ENCODE peak calls at places on chromosomes 16 and 17, in eight cellular contexts. One of them, this sample, is unnamed. For H3K4me1 and H3K27me3, the result is how much of the 10 kb centered on the place peaks cover.

GRCh38 chr16:81447383-81448101 is 2.9 kb downstream of the CMIP start:
- DNase-seq in adrenal gland: no peak
- DNase-seq in right lobe of liver: peak
- DNase-seq in ovary: no peak
- DNase-seq in spleen: no peak
- DNase-seq in IMR-90: no peak
- DNase-seq in upper lobe of left lung: peak
- DNase-seq in breast epithelium: peak
- DNase-seq in this sample: no peak

GRCh38 chr17:77345260-77345910 is 204.6 kb downstream of the SEC14L1 start:
- DNase-seq in adrenal gland: peak
- DNase-seq in right lobe of liver: peak
- DNase-seq in ovary: no peak
- DNase-seq in spleen: no peak
- DNase-seq in IMR-90: no peak
- DNase-seq in upper lobe of left lung: peak
- DNase-seq in breast epithelium: no peak
- DNase-seq in this sample: no peak

GRCh38 chr16:86455609-86456008 is 54.7 kb upstream of the FOXF1 start:
- DNase-seq in adrenal gland: no peak
- DNase-seq in right lobe of liver: no peak
- DNase-seq in ovary: no peak
- DNase-seq in spleen: no peak
- DNase-seq in IMR-90: no peak
- DNase-seq in upper lobe of left lung: no peak
- DNase-seq in breast epithelium: no peak
- DNase-seq in this sample: no peak

GRCh38 chr16:16161319-16161718 is 62.0 kb downstream of the ABCC6 start:
- DNase-seq in adrenal gland: no peak
- DNase-seq in right lobe of liver: no peak
- DNase-seq in ovary: no peak
- DNase-seq in spleen: no peak
- DNase-seq in IMR-90: no peak
- DNase-seq in upper lobe of left lung: no peak
- DNase-seq in breast epithelium: no peak
- DNase-seq in this sample: no peak

GRCh38 chr16:5582529-5582928 is 484.9 kb upstream of the EEF2KMT start:
- DNase-seq in adrenal gland: no peak
- DNase-seq in right lobe of liver: no peak
- DNase-seq in ovary: no peak
- DNase-seq in spleen: no peak
- DNase-seq in IMR-90: no peak
- DNase-seq in upper lobe of left lung: no peak
- DNase-seq in breast epithelium: no peak
- DNase-seq in this sample: no peak

GRCh38 chr16:73113326-73113720 is 65.4 kb upstream of the ZFHX3 start:
- DNase-seq in adrenal gland: no peak
- DNase-seq in right lobe of liver: no peak
- DNase-seq in ovary: no peak
- DNase-seq in spleen: no peak
- DNase-seq in IMR-90: peak
- DNase-seq in upper lobe of left lung: no peak
- DNase-seq in breast epithelium: no peak
- DNase-seq in this sample: no peak

GRCh38 chr17:17313350-17313991 is 10.3 kb downstream of the NT5M start:
- DNase-seq in adrenal gland: peak
- DNase-seq in right lobe of liver: peak
- DNase-seq in ovary: no peak
- DNase-seq in spleen: peak
- DNase-seq in IMR-90: no peak
- DNase-seq in upper lobe of left lung: peak
- DNase-seq in breast epithelium: peak
- DNase-seq in this sample: no peak

GRCh38 chr16:54431041-54431996 is 144.7 kb upstream of the IRX3 start:
- DNase-seq in adrenal gland: no peak
- DNase-seq in right lobe of liver: no peak
- DNase-seq in ovary: no peak
- DNase-seq in spleen: no peak
- DNase-seq in IMR-90: no peak
- DNase-seq in upper lobe of left lung: no peak
- DNase-seq in breast epithelium: no peak
- DNase-seq in this sample: no peak

GRCh38 chr16:67538666-67539101 is 10.1 kb downstream of the RIPOR1 start:
- DNase-seq in adrenal gland: peak
- DNase-seq in right lobe of liver: no peak
- DNase-seq in ovary: peak
- DNase-seq in spleen: no peak
- DNase-seq in IMR-90: peak
- DNase-seq in upper lobe of left lung: no peak
- DNase-seq in breast epithelium: no peak
- DNase-seq in this sample: no peak

GRCh38 chr16:51237207-51237606 is 86.1 kb upstream of the SALL1 start:
- DNase-seq in adrenal gland: no peak
- DNase-seq in right lobe of liver: no peak
- DNase-seq in ovary: no peak
- DNase-seq in spleen: no peak
- DNase-seq in IMR-90: no peak
- DNase-seq in upper lobe of left lung: no peak
- DNase-seq in breast epithelium: no peak
- DNase-seq in this sample: no peak

GRCh38 chr17:35486920-35487727 is 38.6 kb upstream of the SLFN13 start:
- DNase-seq in adrenal gland: peak
- DNase-seq in right lobe of liver: no peak
- DNase-seq in ovary: peak
- DNase-seq in spleen: peak
- DNase-seq in IMR-90: peak
- DNase-seq in upper lobe of left lung: peak
- DNase-seq in breast epithelium: peak
- DNase-seq in this sample: no peak

GRCh38 chr16:85648782-85649181 is 35.7 kb downstream of the GSE1 start:
- DNase-seq in adrenal gland: no peak
- DNase-seq in right lobe of liver: no peak
- DNase-seq in ovary: no peak
- DNase-seq in spleen: no peak
- DNase-seq in IMR-90: peak
- DNase-seq in upper lobe of left lung: no peak
- DNase-seq in breast epithelium: no peak
- DNase-seq in this sample: no peak

GRCh38 chr16:66899945-66900688 is 18.6 kb downstream of the CDH16 start:
- DNase-seq in adrenal gland: peak
- DNase-seq in right lobe of liver: no peak
- DNase-seq in ovary: peak
- DNase-seq in spleen: no peak
- DNase-seq in IMR-90: peak
- DNase-seq in upper lobe of left lung: peak
- DNase-seq in breast epithelium: peak
- DNase-seq in this sample: peak

GRCh38 chr17:17845046-17845775 is 8.4 kb upstream of the SREBF1 start:
- DNase-seq in adrenal gland: no peak
- DNase-seq in right lobe of liver: no peak
- DNase-seq in ovary: no peak
- DNase-seq in spleen: no peak
- DNase-seq in IMR-90: no peak
- DNase-seq in upper lobe of left lung: peak
- DNase-seq in breast epithelium: no peak
- DNase-seq in this sample: no peak

GRCh38 chr17:28534740-28535375 is 17.6 kb downstream of the UNC119 start:
- DNase-seq in adrenal gland: no peak
- DNase-seq in right lobe of liver: no peak
- DNase-seq in ovary: no peak
- DNase-seq in spleen: no peak
- DNase-seq in IMR-90: no peak
- DNase-seq in upper lobe of left lung: no peak
- DNase-seq in breast epithelium: no peak
- DNase-seq in this sample: no peak

GRCh38 chr17:7120123-7120522 is 5.5 kb upstream of the ASGR2 start:
- DNase-seq in adrenal gland: no peak
- DNase-seq in right lobe of liver: no peak
- DNase-seq in ovary: no peak
- DNase-seq in spleen: no peak
- DNase-seq in IMR-90: no peak
- DNase-seq in upper lobe of left lung: no peak
- DNase-seq in breast epithelium: no peak
- DNase-seq in this sample: no peak

GRCh38 chr17:19016881-19017280 is 12.3 kb upstream of the FAM83G start:
- DNase-seq in adrenal gland: no peak
- DNase-seq in right lobe of liver: no peak
- DNase-seq in ovary: no peak
- DNase-seq in spleen: peak
- DNase-seq in IMR-90: no peak
- DNase-seq in upper lobe of left lung: no peak
- DNase-seq in breast epithelium: no peak
- DNase-seq in this sample: no peak

GRCh38 chr16:85587763-85588474 is 25.2 kb upstream of the GSE1 start:
- DNase-seq in adrenal gland: no peak
- DNase-seq in right lobe of liver: no peak
- DNase-seq in ovary: no peak
- DNase-seq in spleen: no peak
- DNase-seq in IMR-90: no peak
- DNase-seq in upper lobe of left lung: no peak
- DNase-seq in breast epithelium: no peak
- DNase-seq in this sample: no peak

GRCh38 chr17:81488276-81488860 is 24.2 kb downstream of the ACTG1 start:
- DNase-seq in adrenal gland: no peak
- DNase-seq in right lobe of liver: no peak
- DNase-seq in ovary: peak
- DNase-seq in spleen: peak
- DNase-seq in IMR-90: no peak
- DNase-seq in upper lobe of left lung: no peak
- DNase-seq in breast epithelium: no peak
- DNase-seq in this sample: no peak

GRCh38 chr17:32483451-32484019 is 3.3 kb upstream of the CDK5R1 start:
- DNase-seq in adrenal gland: peak
- DNase-seq in right lobe of liver: peak
- DNase-seq in ovary: peak
- DNase-seq in spleen: peak
- DNase-seq in IMR-90: peak
- DNase-seq in upper lobe of left lung: no peak
- DNase-seq in breast epithelium: peak
- DNase-seq in this sample: no peak

GRCh38 chr16:77971306-77972131 is 50.8 kb upstream of the CLEC3A start:
- DNase-seq in adrenal gland: peak
- DNase-seq in right lobe of liver: peak
- DNase-seq in ovary: peak
- DNase-seq in spleen: peak
- DNase-seq in IMR-90: peak
- DNase-seq in upper lobe of left lung: peak
- DNase-seq in breast epithelium: peak
- DNase-seq in this sample: peak

GRCh38 chr17:17205368-17206148 is 575 bp downstream of the PLD6 start:
- DNase-seq in adrenal gland: peak
- DNase-seq in right lobe of liver: peak
- DNase-seq in ovary: peak
- DNase-seq in spleen: peak
- DNase-seq in IMR-90: peak
- DNase-seq in upper lobe of left lung: peak
- DNase-seq in breast epithelium: no peak
- DNase-seq in this sample: peak

GRCh38 chr17:17104494-17104893 is 62.2 kb downstream of the MPRIP start:
- DNase-seq in adrenal gland: no peak
- DNase-seq in right lobe of liver: no peak
- DNase-seq in ovary: no peak
- DNase-seq in spleen: no peak
- DNase-seq in IMR-90: no peak
- DNase-seq in upper lobe of left lung: no peak
- DNase-seq in breast epithelium: peak
- DNase-seq in this sample: no peak

DNA sequence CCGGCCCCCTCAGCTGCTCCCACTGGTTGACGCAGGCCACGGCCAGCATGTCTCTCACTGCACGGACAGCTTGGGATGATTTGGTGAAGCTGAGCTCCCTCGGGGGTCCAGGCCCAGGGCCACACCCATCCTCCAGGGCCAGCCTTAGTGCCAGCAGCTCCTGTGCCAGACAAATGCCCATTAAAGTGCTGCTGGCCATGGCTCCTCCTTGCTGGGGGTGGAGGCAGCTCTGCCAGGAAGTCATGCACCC is 2.5 kb downstream of the TRIM47 start:
- DNase-seq in adrenal gland: no peak
- DNase-seq in right lobe of liver: no peak
- DNase-seq in ovary: no peak
- DNase-seq in spleen: no peak
- DNase-seq in IMR-90: no peak
- DNase-seq in upper lobe of left lung: no peak
- DNase-seq in breast epithelium: peak
- DNase-seq in this sample: no peak
- H3K4me1 ChIP-seq in adrenal gland: under half
- H3K4me1 ChIP-seq in right lobe of liver: under half
- H3K4me1 ChIP-seq in ovary: under half
- H3K4me1 ChIP-seq in spleen: half or more
- H3K4me1 ChIP-seq in IMR-90: under half
- H3K4me1 ChIP-seq in upper lobe of left lung: half or more
- H3K4me1 ChIP-seq in breast epithelium: under half
- H3K4me1 ChIP-seq in this sample: under half

GRCh38 chr17:71793550-71793949 is 327.3 kb upstream of the SOX9 start:
- DNase-seq in adrenal gland: no peak
- DNase-seq in right lobe of liver: no peak
- DNase-seq in ovary: no peak
- DNase-seq in spleen: no peak
- DNase-seq in IMR-90: peak
- DNase-seq in upper lobe of left lung: no peak
- DNase-seq in breast epithelium: no peak
- DNase-seq in this sample: no peak
- H3K27me3 ChIP-seq in adrenal gland: under half
- H3K27me3 ChIP-seq in right lobe of liver: under half
- H3K27me3 ChIP-seq in ovary: under half
- H3K27me3 ChIP-seq in spleen: under half
- H3K27me3 ChIP-seq in IMR-90: under half
- H3K27me3 ChIP-seq in upper lobe of left lung: under half
- H3K27me3 ChIP-seq in breast epithelium: under half
- H3K27me3 ChIP-seq in this sample: under half

DNA sequence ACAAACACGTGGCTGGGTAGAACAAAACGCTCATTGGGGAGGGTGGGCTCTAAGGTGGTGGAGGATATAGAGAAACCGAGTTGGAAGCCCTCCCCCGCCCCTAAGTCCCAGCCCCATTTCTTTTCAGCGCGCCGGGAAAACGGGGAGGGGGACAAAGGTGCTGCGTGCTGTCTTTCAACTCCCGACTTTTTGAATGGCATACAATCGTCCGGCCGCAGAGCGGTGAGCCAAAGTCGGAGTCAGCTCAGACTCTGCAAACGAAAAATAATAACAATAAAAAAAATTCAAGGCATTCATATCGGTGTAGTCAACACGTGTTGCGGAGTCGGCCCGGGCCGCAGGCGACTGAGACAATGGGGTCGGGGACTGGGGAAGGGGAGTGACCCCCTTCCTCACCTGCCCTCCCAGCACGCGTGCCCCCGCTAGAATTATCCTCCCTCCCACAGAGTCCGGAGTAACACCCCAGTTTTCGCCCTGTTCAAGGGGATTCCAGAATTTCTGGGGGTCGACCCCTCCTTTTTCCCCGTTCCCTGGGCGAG is 1.8 kb upstream of the IGF2BP1 start:
- DNase-seq in adrenal gland: no peak
- DNase-seq in right lobe of liver: no peak
- DNase-seq in ovary: no peak
- DNase-seq in spleen: no peak
- DNase-seq in IMR-90: no peak
- DNase-seq in upper lobe of left lung: no peak
- DNase-seq in breast epithelium: no peak
- DNase-seq in this sample: no peak
- TF ChIP-seq POLR2A in adrenal gland: no peak
- TF ChIP-seq POLR2A in right lobe of liver: no peak
- TF ChIP-seq POLR2A in ovary: no peak
- TF ChIP-seq POLR2A in spleen: no peak
- TF ChIP-seq POLR2A in IMR-90: no peak
- TF ChIP-seq POLR2A in upper lobe of left lung: no peak
- TF ChIP-seq POLR2A in breast epithelium: no peak
- TF ChIP-seq POLR2A in this sample: no peak

GRCh38 chr17:78922876-78923498 is 2.2 kb downstream of the TIMP2 start:
- DNase-seq in adrenal gland: no peak
- DNase-seq in right lobe of liver: no peak
- DNase-seq in ovary: no peak
- DNase-seq in spleen: no peak
- DNase-seq in IMR-90: no peak
- DNase-seq in upper lobe of left lung: no peak
- DNase-seq in breast epithelium: no peak
- DNase-seq in this sample: no peak
- H3K4me1 ChIP-seq in adrenal gland: under half
- H3K4me1 ChIP-seq in right lobe of liver: under half
- H3K4me1 ChIP-seq in ovary: under half
- H3K4me1 ChIP-seq in spleen: half or more
- H3K4me1 ChIP-seq in IMR-90: under half
- H3K4me1 ChIP-seq in upper lobe of left lung: half or more
- H3K4me1 ChIP-seq in breast epithelium: under half
- H3K4me1 ChIP-seq in this sample: under half